ENCODE peak calls at places on chromosome 2, in five cellular contexts. Z is fibroblast of lung, I is ovary, V is A549, C is bronchial epithelial cell. J is an unnamed sample.

GRCh38 chr2:191847764-191848163 is 876 bp upstream of the CAVIN2 start:
- DNase-seq in Z (no peak), I (no peak), V (no peak), C (no peak), J (no peak)

GRCh38 chr2:186683341-186683740 is 10.5 kb upstream of the FAM171B start:
- DNase-seq in Z (peak; percentile 55), I (no peak), V (no peak), C (no peak), J (no peak)

GRCh38 chr2:152573168-152573567 is 144.1 kb downstream of the PRPF40A start:
- DNase-seq in Z (peak; percentile 48), I (no peak), V (peak; percentile 58), C (peak; percentile 86), J (no peak)

GRCh38 chr2:138536302-138536701 is 34.7 kb downstream of the SPOPL start:
- DNase-seq in Z (no peak), I (no peak), V (no peak), C (peak; percentile 5), J (peak; percentile 51)

GRCh38 chr2:220789961-220790360 is 782.1 kb downstream of the EPHA4 start:
- DNase-seq in Z (peak; percentile 84), I (no peak), V (peak; percentile 7), C (peak; percentile 92), J (peak; percentile 54)

GRCh38 chr2:232421189-232421785 is 14.6 kb downstream of the ALPG start:
- DNase-seq in Z (no peak), I (no peak), V (no peak), C (no peak), J (no peak)

GRCh38 chr2:49715597-49715996 is 561.3 kb upstream of the FSHR start:
- DNase-seq in Z (no peak), I (no peak), V (no peak), C (no peak), J (no peak)

GRCh38 chr2:126809357-126809756 is 89.3 kb upstream of the TEX51 start:
- DNase-seq in Z (no peak), I (no peak), V (no peak), C (no peak), J (no peak)

GRCh38 chr2:36403675-36404230 is 48.2 kb downstream of the CRIM1 start:
- DNase-seq in Z (peak; percentile 47), I (no peak), V (peak; percentile 97), C (peak; percentile 90), J (peak; percentile 67)

GRCh38 chr2:8754056-8754790 is 72.4 kb downstream of the ID2 start:
- DNase-seq in Z (peak; percentile 18), I (no peak), V (no peak), C (no peak), J (peak; percentile 28)

GRCh38 chr2:129767987-129768386 is 211.5 kb upstream of the RAB6C start:
- DNase-seq in Z (no peak), I (no peak), V (no peak), C (no peak), J (no peak)

GRCh38 chr2:185147361-185147760 is 549.0 kb downstream of the ZNF804A start:
- DNase-seq in Z (no peak), I (no peak), V (no peak), C (no peak), J (no peak)

GRCh38 chr2:133863106-133863800 is 295.0 kb upstream of the NCKAP5 start:
- DNase-seq in Z (no peak), I (no peak), V (no peak), C (no peak), J (no peak)

GRCh38 chr2:190534310-190535118 is at the start of gene NEMP2:
- DNase-seq in Z (peak; percentile 51), I (peak; percentile 73), V (peak; percentile 86), C (no peak), J (no peak)

GRCh38 chr2:152716805-152717241 is 438 bp downstream of the PRPF40A start:
- DNase-seq in Z (no peak), I (no peak), V (peak; percentile 63), C (peak; percentile 29), J (no peak)

GRCh38 chr2:56287508-56287907 is 103.7 kb downstream of the CCDC85A start:
- DNase-seq in Z (no peak), I (no peak), V (no peak), C (no peak), J (no peak)

GRCh38 chr2:106960633-106961205 is 74.8 kb upstream of the ST6GAL2 start:
- DNase-seq in Z (no peak), I (no peak), V (no peak), C (no peak), J (no peak)

GRCh38 chr2:64913357-64913869 is 75.8 kb upstream of the SLC1A4 start:
- DNase-seq in Z (no peak), I (no peak), V (peak; percentile 35), C (no peak), J (no peak)

GRCh38 chr2:64915510-64915900 is 73.7 kb upstream of the SLC1A4 start:
- DNase-seq in Z (no peak), I (no peak), V (no peak), C (no peak), J (no peak)

GRCh38 chr2:64914247-64914646 is 75.0 kb upstream of the SLC1A4 start:
- DNase-seq in Z (no peak), I (no peak), V (no peak), C (no peak), J (no peak)

GRCh38 chr2:64918220-64918886 is 70.8 kb upstream of the SLC1A4 start:
- DNase-seq in Z (no peak), I (no peak), V (no peak), C (no peak), J (no peak)

GRCh38 chr2:64914735-64915509 is 74.3 kb upstream of the SLC1A4 start:
- DNase-seq in Z (peak; percentile 63), I (peak; percentile 54), V (no peak), C (no peak), J (no peak)
- H3K4me3 ChIP-seq in Z (no peak overlapping the region), I (no peak overlapping the region), V (no peak overlapping the region), C (no peak overlapping the region), J (no peak overlapping the region)

GRCh38 chr2:239362497-239362896 is 38.3 kb downstream of the HDAC4 start:
- DNase-seq in Z (no peak), I (no peak), V (no peak), C (no peak), J (no peak)

GRCh38 chr2:239360421-239361310 is 40.2 kb downstream of the HDAC4 start:
- DNase-seq in Z (no peak), I (no peak), V (no peak), C (no peak), J (no peak)

GRCh38 chr2:239360008-239360407 is 40.8 kb downstream of the HDAC4 start:
- DNase-seq in Z (no peak), I (no peak), V (no peak), C (no peak), J (no peak)

GRCh38 chr2:239359194-239359912 is 41.5 kb downstream of the HDAC4 start:
- DNase-seq in Z (no peak), I (no peak), V (no peak), C (no peak), J (no peak)

GRCh38 chr2:239361311-239361642 is 39.5 kb downstream of the HDAC4 start:
- DNase-seq in Z (peak; percentile 43), I (no peak), V (no peak), C (no peak), J (peak; percentile 29)
- TF ChIP-seq CTCF in Z (peak; percentile 53), I (no peak), V (no peak), C (peak; percentile 6), J (peak; percentile 60)

DNA sequence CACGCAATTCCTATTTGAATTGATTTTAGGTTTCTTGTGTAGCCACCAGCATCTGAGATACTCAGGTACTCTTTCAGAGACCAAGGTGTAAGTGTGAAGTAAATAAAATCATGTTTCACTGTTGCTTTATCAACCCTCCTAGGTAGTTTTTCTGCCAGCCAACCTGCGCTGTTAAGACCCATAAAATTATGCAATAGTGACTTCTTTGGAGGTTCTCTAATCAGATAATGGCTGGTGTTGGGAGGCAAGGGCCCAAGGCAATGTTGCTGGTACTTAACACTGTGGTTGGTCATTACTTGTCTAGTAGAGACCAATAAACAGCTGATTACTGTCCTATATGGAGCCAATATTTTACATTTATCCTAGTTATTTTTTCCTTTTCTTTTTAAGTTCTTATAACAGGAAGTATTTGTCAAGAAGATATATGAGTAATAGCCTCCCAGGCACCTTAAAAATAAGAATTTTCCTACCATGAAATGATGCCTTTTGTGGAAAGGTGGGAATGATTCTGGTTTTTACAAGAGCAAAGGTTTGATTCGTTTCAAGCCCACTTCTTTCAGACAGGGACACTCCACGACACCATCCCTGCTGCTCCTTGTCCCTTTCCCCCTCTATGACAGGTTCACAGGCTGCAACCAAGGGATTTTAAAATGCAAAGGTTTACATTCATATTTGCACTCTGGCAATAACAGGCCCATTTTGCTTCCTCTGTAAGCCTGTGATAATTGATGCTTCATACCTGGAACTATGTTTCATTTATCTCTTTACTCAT is 259.3 kb downstream of the MEIS1 start:
- DNase-seq in Z (no peak), I (no peak), V (no peak), C (no peak), J (no peak)
- H3K4me3 ChIP-seq in Z (no peak overlapping the region), I (no peak overlapping the region), V (no peak overlapping the region), C (no peak overlapping the region), J (no peak overlapping the region)

GRCh38 chr2:237132799-237133198 is 47.1 kb downstream of the COPS8 start:
- DNase-seq in Z (no peak), I (no peak), V (peak; percentile 72), C (no peak), J (no peak)
- TF ChIP-seq CTCF in Z (peak; percentile 15), I (no peak), V (peak; percentile 26), C (peak; percentile 37), J (no peak)

DNA sequence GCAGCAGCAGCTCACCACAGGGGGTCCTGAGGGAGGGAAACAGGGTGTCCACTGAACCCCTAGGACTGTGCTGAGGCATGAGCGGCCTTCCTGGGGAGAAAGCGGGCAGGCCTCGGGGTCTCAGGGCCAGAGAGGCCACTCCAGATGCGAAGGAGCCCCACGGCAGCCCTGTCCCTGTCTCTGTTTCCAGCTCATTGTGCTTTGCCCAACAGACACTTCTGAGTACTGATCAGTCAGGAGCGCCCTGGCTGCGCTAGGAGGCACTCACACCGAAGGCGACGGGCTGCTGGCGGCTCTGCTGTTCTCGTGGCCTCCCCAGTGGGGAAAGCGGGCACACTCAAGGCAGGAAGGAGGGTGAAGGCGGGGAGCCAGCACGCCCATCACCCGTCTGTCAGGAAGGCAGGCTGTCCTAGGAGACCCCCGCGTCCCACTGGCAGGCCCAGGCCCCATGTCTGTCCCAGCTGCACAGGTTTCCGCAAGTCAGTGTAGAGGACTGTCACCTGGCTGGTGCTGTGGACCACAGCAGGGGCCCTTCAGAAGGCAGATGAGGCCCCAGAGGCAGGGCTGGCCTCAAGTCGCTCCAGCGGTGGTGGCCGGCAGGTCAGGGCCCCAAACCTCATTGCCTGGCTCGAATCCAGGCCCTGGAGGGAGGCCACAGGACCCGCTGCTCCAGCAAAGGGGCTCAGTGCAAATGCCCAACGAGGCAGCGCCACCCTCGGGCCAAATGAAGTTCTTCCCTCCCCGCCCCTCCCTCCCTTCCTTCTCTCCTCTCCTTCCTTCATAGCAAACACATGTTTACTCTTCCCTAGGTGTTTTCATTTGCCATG is 6.8 kb downstream of the ESPNL start:
- DNase-seq in Z (peak; percentile 6), I (no peak), V (no peak), C (no peak), J (no peak)
- H3K4me3 ChIP-seq in Z (no peak overlapping the region), I (no peak overlapping the region), V (no peak overlapping the region), C (no peak overlapping the region), J (no peak overlapping the region)

GRCh38 chr2:164456599-164456998 is 164.7 kb downstream of the GRB14 start:
- DNase-seq in Z (no peak), I (no peak), V (no peak), C (no peak), J (peak; percentile 22)
- TF ChIP-seq CTCF in Z (no peak), I (no peak), V (no peak), C (no peak), J (no peak)

GRCh38 chr2:176112375-176113302 is 3.9 kb upstream of the HOXD10 start:
- DNase-seq in Z (no peak), I (no peak), V (no peak), C (no peak), J (no peak)
- H3K4me3 ChIP-seq in Z (no peak overlapping the region), I (peak overlapping the region; percentile 29), V (no peak overlapping the region), C (no peak overlapping the region), J (no peak overlapping the region)

GRCh38 chr2:28389399-28390240 is 3.0 kb upstream of the FOSL2 start:
- DNase-seq in Z (no peak), I (no peak), V (no peak), C (peak; percentile 24), J (no peak)
- TF ChIP-seq CTCF in Z (peak; percentile 13), I (no peak), V (peak; percentile 22), C (no peak), J (no peak)